ENCODE peak calls at places on chromosome 16, in eight cellular contexts. One of them, this sample, is unnamed.

GRCh38 chr16:57938936-57939871 is 31.7 kb downstream of the CNGB1 start:
- DNase-seq in psoas muscle: peak; percentile 67
- DNase-seq in cardiac muscle cell: peak; percentile 91
- DNase-seq in A673: peak; percentile 30
- DNase-seq in pancreas: no peak
- DNase-seq in DND-41: no peak
- DNase-seq in thoracic aorta: no peak
- DNase-seq in AG04450: no peak
- DNase-seq in this sample: peak; percentile 3

GRCh38 chr16:27430512-27430911 is 28.5 kb downstream of the IL21R start:
- DNase-seq in psoas muscle: no peak
- DNase-seq in cardiac muscle cell: no peak
- DNase-seq in A673: no peak
- DNase-seq in pancreas: no peak
- DNase-seq in DND-41: no peak
- DNase-seq in thoracic aorta: no peak
- DNase-seq in AG04450: no peak
- DNase-seq in this sample: no peak

GRCh38 chr16:70395345-70395901 is 43.5 kb downstream of the ST3GAL2 start:
- DNase-seq in psoas muscle: peak; percentile 87
- DNase-seq in cardiac muscle cell: peak; percentile 56
- DNase-seq in A673: peak; percentile 33
- DNase-seq in pancreas: peak; percentile 70
- DNase-seq in DND-41: peak; percentile 43
- DNase-seq in thoracic aorta: no peak
- DNase-seq in AG04450: no peak
- DNase-seq in this sample: peak; percentile 44

GRCh38 chr16:1771072-1771863 is at the start of gene NME3:
- DNase-seq in psoas muscle: peak; percentile 88
- DNase-seq in cardiac muscle cell: peak; percentile 71
- DNase-seq in A673: peak; percentile 71
- DNase-seq in pancreas: peak; percentile 72
- DNase-seq in DND-41: no peak
- DNase-seq in thoracic aorta: no peak
- DNase-seq in AG04450: no peak
- DNase-seq in this sample: peak; percentile 78

GRCh38 chr16:85899444-85899843 is 482 bp downstream of the IRF8 start:
- DNase-seq in psoas muscle: no peak
- DNase-seq in cardiac muscle cell: no peak
- DNase-seq in A673: no peak
- DNase-seq in pancreas: peak; percentile 3
- DNase-seq in DND-41: no peak
- DNase-seq in thoracic aorta: no peak
- DNase-seq in AG04450: no peak
- DNase-seq in this sample: no peak

GRCh38 chr16:87924041-87924851 is 12.1 kb downstream of the CA5A start:
- DNase-seq in psoas muscle: no peak
- DNase-seq in cardiac muscle cell: no peak
- DNase-seq in A673: peak; percentile 74
- DNase-seq in pancreas: no peak
- DNase-seq in DND-41: no peak
- DNase-seq in thoracic aorta: no peak
- DNase-seq in AG04450: no peak
- DNase-seq in this sample: no peak

GRCh38 chr16:9061358-9061813 is 30.1 kb upstream of the HAPSTR1 start:
- DNase-seq in psoas muscle: peak; percentile 62
- DNase-seq in cardiac muscle cell: no peak
- DNase-seq in A673: no peak
- DNase-seq in pancreas: no peak
- DNase-seq in DND-41: no peak
- DNase-seq in thoracic aorta: no peak
- DNase-seq in AG04450: peak; percentile 74
- DNase-seq in this sample: peak; percentile 54

GRCh38 chr16:57694556-57695377 is at the start of gene DRC7:
- DNase-seq in psoas muscle: no peak
- DNase-seq in cardiac muscle cell: peak; percentile 72
- DNase-seq in A673: peak; percentile 63
- DNase-seq in pancreas: peak; percentile 85
- DNase-seq in DND-41: peak; percentile 45
- DNase-seq in thoracic aorta: no peak
- DNase-seq in AG04450: no peak
- DNase-seq in this sample: peak; percentile 94

GRCh38 chr16:12542818-12543699 is 260.6 kb downstream of the CPPED1 start:
- DNase-seq in psoas muscle: no peak
- DNase-seq in cardiac muscle cell: no peak
- DNase-seq in A673: no peak
- DNase-seq in pancreas: no peak
- DNase-seq in DND-41: no peak
- DNase-seq in thoracic aorta: no peak
- DNase-seq in AG04450: no peak
- DNase-seq in this sample: no peak
- H3K27ac ChIP-seq in psoas muscle: no peak overlapping the region
- H3K27ac ChIP-seq in cardiac muscle cell: no peak overlapping the region
- H3K27ac ChIP-seq in A673: no peak overlapping the region
- H3K27ac ChIP-seq in pancreas: no peak overlapping the region
- H3K27ac ChIP-seq in DND-41: no peak overlapping the region
- H3K27ac ChIP-seq in thoracic aorta: no peak overlapping the region
- H3K27ac ChIP-seq in AG04450: no peak overlapping the region
- H3K27ac ChIP-seq in this sample: no peak overlapping the region

DNA sequence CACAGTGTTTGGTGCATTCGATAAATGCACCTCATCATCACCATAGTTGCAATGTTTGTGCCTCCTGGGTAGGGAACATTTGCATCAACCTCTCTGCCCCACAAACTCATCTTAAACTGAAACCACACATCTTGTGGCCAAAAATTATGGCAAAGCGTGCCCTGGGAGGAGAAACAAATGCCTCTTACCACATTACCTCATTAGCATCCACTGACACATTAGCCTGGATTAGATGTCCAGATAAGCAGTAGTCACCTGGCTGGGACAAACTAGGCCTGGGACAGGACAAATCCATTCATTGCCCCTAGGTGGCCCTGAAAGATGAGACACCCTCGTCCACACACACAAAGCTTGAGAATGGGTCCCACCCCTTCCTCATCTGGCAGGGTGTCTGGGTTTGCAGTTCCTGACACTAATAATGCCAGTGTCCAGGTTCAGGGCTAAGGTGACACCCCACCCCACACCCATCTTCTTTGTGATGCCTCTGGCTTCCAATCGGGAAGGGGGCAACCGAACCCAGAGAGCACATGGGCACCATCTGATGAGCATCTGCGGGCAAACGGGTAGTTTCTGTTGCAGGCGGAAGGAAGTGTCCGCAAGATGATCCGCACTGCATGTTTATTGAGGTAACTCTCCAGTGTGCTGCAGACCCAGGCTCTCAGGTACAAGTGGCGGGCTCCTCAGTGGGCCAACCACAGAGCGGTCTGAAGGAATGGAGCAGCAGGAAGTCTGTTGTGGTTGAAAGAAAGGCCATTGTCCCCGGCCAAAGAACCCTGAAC is 8.6 kb downstream of the XYLT1 start:
- DNase-seq in psoas muscle: no peak
- DNase-seq in cardiac muscle cell: no peak
- DNase-seq in A673: no peak
- DNase-seq in pancreas: no peak
- DNase-seq in DND-41: no peak
- DNase-seq in thoracic aorta: no peak
- DNase-seq in AG04450: no peak
- DNase-seq in this sample: peak; percentile 81
- TF ChIP-seq CTCF in psoas muscle: no peak
- TF ChIP-seq CTCF in cardiac muscle cell: no peak
- TF ChIP-seq CTCF in A673: no peak
- TF ChIP-seq CTCF in pancreas: no peak
- TF ChIP-seq CTCF in DND-41: no peak
- TF ChIP-seq CTCF in thoracic aorta: no peak
- TF ChIP-seq CTCF in AG04450: no peak
- TF ChIP-seq CTCF in this sample: peak; percentile 13

GRCh38 chr16:3467182-3467581 is 23.7 kb downstream of the NAA60 start:
- DNase-seq in psoas muscle: no peak
- DNase-seq in cardiac muscle cell: no peak
- DNase-seq in A673: no peak
- DNase-seq in pancreas: no peak
- DNase-seq in DND-41: no peak
- DNase-seq in thoracic aorta: no peak
- DNase-seq in AG04450: no peak
- DNase-seq in this sample: no peak
- H3K27ac ChIP-seq in psoas muscle: no peak overlapping the region
- H3K27ac ChIP-seq in cardiac muscle cell: peak overlapping the region; percentile 28
- H3K27ac ChIP-seq in A673: no peak overlapping the region
- H3K27ac ChIP-seq in pancreas: no peak overlapping the region
- H3K27ac ChIP-seq in DND-41: no peak overlapping the region
- H3K27ac ChIP-seq in thoracic aorta: no peak overlapping the region
- H3K27ac ChIP-seq in AG04450: no peak overlapping the region
- H3K27ac ChIP-seq in this sample: no peak overlapping the region

DNA sequence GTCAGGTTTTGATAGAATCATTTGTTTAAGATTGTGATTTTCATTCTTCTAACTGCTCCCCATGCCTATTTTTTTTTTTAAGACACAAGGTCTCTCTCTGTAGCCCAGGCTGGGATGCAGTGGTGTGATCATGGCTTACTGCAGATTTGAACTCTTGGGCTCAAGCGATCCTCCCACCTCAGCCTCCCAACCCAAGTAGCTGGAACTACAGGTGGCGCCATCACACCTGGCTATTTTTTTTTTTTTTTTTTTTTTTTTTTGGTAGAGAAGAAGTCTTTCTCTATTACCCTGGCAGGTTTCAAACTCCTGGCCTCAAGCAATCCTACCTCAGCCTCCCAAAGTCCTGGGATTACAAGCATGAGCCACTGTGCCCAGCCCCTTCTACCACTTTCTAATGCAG is 223.3 kb downstream of the CBLN1 start:
- DNase-seq in psoas muscle: no peak
- DNase-seq in cardiac muscle cell: no peak
- DNase-seq in A673: no peak
- DNase-seq in pancreas: no peak
- DNase-seq in DND-41: no peak
- DNase-seq in thoracic aorta: no peak
- DNase-seq in AG04450: no peak
- DNase-seq in this sample: no peak
- TF ChIP-seq CTCF in psoas muscle: no peak
- TF ChIP-seq CTCF in cardiac muscle cell: no peak
- TF ChIP-seq CTCF in A673: no peak
- TF ChIP-seq CTCF in pancreas: no peak
- TF ChIP-seq CTCF in DND-41: no peak
- TF ChIP-seq CTCF in thoracic aorta: no peak
- TF ChIP-seq CTCF in AG04450: no peak
- TF ChIP-seq CTCF in this sample: no peak

DNA sequence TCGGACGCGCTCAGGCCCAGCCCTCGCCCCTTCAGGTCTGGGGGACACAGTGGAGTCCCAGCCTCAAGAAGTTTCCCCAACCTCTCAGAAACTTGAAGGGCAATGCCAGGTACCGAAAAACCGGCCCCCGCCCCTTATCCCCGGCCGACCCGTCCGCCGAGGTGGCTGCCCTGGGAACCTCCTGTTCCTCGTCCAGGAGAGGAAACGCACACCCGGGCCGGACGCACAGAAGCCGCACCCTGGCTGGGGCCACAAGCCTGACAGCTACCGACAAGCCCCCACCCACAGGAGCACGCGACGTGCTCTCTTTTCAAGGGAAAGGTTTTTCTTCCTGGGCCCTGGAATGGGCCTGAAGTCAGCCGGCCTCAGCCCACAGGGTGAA is 37.2 kb downstream of the CBFA2T3 start:
- DNase-seq in psoas muscle: peak; percentile 75
- DNase-seq in cardiac muscle cell: no peak
- DNase-seq in A673: no peak
- DNase-seq in pancreas: no peak
- DNase-seq in DND-41: no peak
- DNase-seq in thoracic aorta: no peak
- DNase-seq in AG04450: no peak
- DNase-seq in this sample: no peak
- H3K27ac ChIP-seq in psoas muscle: peak overlapping the region; percentile 58
- H3K27ac ChIP-seq in cardiac muscle cell: no peak overlapping the region
- H3K27ac ChIP-seq in A673: no peak overlapping the region
- H3K27ac ChIP-seq in pancreas: peak overlapping the region; percentile 76
- H3K27ac ChIP-seq in DND-41: no peak overlapping the region
- H3K27ac ChIP-seq in thoracic aorta: no peak overlapping the region
- H3K27ac ChIP-seq in AG04450: no peak overlapping the region
- H3K27ac ChIP-seq in this sample: no peak overlapping the region

GRCh38 chr16:75238853-75239371 is 12.5 kb downstream of the BCAR1 start:
- DNase-seq in psoas muscle: no peak
- DNase-seq in cardiac muscle cell: no peak
- DNase-seq in A673: peak; percentile 56
- DNase-seq in pancreas: no peak
- DNase-seq in DND-41: no peak
- DNase-seq in thoracic aorta: no peak
- DNase-seq in AG04450: no peak
- DNase-seq in this sample: no peak
- TF ChIP-seq CTCF in psoas muscle: peak; percentile 22
- TF ChIP-seq CTCF in cardiac muscle cell: peak; percentile 13
- TF ChIP-seq CTCF in A673: peak; percentile 39
- TF ChIP-seq CTCF in pancreas: no peak
- TF ChIP-seq CTCF in DND-41: no peak
- TF ChIP-seq CTCF in thoracic aorta: peak; percentile 51
- TF ChIP-seq CTCF in AG04450: peak; percentile 27
- TF ChIP-seq CTCF in this sample: no peak